ENCODE peak calls at places on chromosome 22, in ten cellular contexts. E is psoas muscle, A is colonic mucosa, M is adrenal gland, D is transverse colon, Y is kidney, G is heart left ventricle, C is MM.1S, W is mammary epithelial cell, Z is PC-3. R is an unnamed sample.

GRCh38 chr22:44396727-44397722 is 84.3 kb upstream of the SHISAL1 start:
- DNase-seq in E (no peak), A (no peak), M (no peak), D (peak; percentile 3), Y (peak; percentile 48), G (peak; percentile 11), C (no peak), W (no peak), Z (no peak), R (no peak)

GRCh38 chr22:23237201-23237798 is 57.0 kb downstream of the BCR start:
- DNase-seq in E (peak; percentile 77), A (no peak), M (peak; percentile 42), D (peak; percentile 25), Y (peak; percentile 89), G (peak; percentile 93), C (peak; percentile 41), W (no peak), Z (no peak), R (no peak)

GRCh38 chr22:32826537-32826936 is 25.0 kb downstream of the TIMP3 start:
- DNase-seq in E (no peak), A (no peak), M (no peak), D (no peak), Y (no peak), G (no peak), C (no peak), W (no peak), Z (no peak), R (no peak)

GRCh38 chr22:29129644-29130201 is 56.9 kb downstream of the KREMEN1 start:
- DNase-seq in E (no peak), A (no peak), M (no peak), D (no peak), Y (no peak), G (peak; percentile 50), C (no peak), W (no peak), Z (no peak), R (no peak)

GRCh38 chr22:30325065-30325720 is 1.5 kb downstream of the TBC1D10A start:
- DNase-seq in E (peak; percentile 38), A (peak; percentile 80), M (peak; percentile 78), D (peak; percentile 73), Y (no peak), G (peak; percentile 56), C (no peak), W (peak; percentile 93), Z (peak; percentile 67), R (no peak)

GRCh38 chr22:31853736-31854500 is 90.4 kb upstream of the YWHAH start:
- DNase-seq in E (no peak), A (no peak), M (no peak), D (no peak), Y (no peak), G (no peak), C (no peak), W (no peak), Z (no peak), R (no peak)

GRCh38 chr22:20990184-20991180 is 8.4 kb downstream of the LZTR1 start:
- DNase-seq in E (no peak), A (no peak), M (no peak), D (no peak), Y (peak; percentile 54), G (no peak), C (no peak), W (no peak), Z (no peak), R (no peak)

GRCh38 chr22:47059076-47059475 is 296.6 kb downstream of the TBC1D22A start:
- DNase-seq in E (no peak), A (no peak), M (no peak), D (no peak), Y (peak; percentile 52), G (no peak), C (no peak), W (no peak), Z (no peak), R (no peak)

GRCh38 chr22:20438678-20439492 is 1.3 kb upstream of the SCARF2 start:
- DNase-seq in E (no peak), A (no peak), M (no peak), D (no peak), Y (peak; percentile 78), G (peak; percentile 47), C (no peak), W (no peak), Z (no peak), R (no peak)

GRCh38 chr22:43835166-43835565 is 23.1 kb upstream of the EFCAB6 start:
- DNase-seq in E (no peak), A (no peak), M (no peak), D (no peak), Y (peak; percentile 35), G (no peak), C (no peak), W (no peak), Z (no peak), R (no peak)

GRCh38 chr22:29702025-29702930 is 17.5 kb upstream of the CABP7 start:
- DNase-seq in E (no peak), A (peak; percentile 36), M (no peak), D (peak; percentile 23), Y (no peak), G (no peak), C (no peak), W (no peak), Z (peak; percentile 51), R (no peak)

GRCh38 chr22:33389927-33390326 is 331.7 kb upstream of the SYN3 start:
- DNase-seq in E (no peak), A (no peak), M (no peak), D (no peak), Y (no peak), G (no peak), C (no peak), W (no peak), Z (no peak), R (no peak)

GRCh38 chr22:28815101-28815500 is 14.7 kb upstream of the XBP1 start:
- DNase-seq in E (no peak), A (no peak), M (no peak), D (no peak), Y (peak; percentile 9), G (no peak), C (no peak), W (no peak), Z (no peak), R (no peak)

GRCh38 chr22:30821381-30821780 is 126.7 kb downstream of the OSBP2 start:
- DNase-seq in E (no peak), A (no peak), M (no peak), D (no peak), Y (no peak), G (no peak), C (no peak), W (no peak), Z (no peak), R (no peak)

GRCh38 chr22:43819691-43820670 is 7.9 kb upstream of the EFCAB6 start:
- DNase-seq in E (no peak), A (no peak), M (peak; percentile 3), D (no peak), Y (peak; percentile 63), G (no peak), C (no peak), W (no peak), Z (no peak), R (no peak)

GRCh38 chr22:31973739-31974138 is 29.4 kb downstream of the YWHAH start:
- DNase-seq in E (no peak), A (peak; percentile 90), M (peak; percentile 39), D (peak; percentile 87), Y (no peak), G (peak; percentile 77), C (no peak), W (no peak), Z (no peak), R (no peak)

GRCh38 chr22:25749420-25750169 is 7.6 kb downstream of the MYO18B start:
- DNase-seq in E (no peak), A (no peak), M (no peak), D (no peak), Y (no peak), G (no peak), C (no peak), W (no peak), Z (no peak), R (no peak)

GRCh38 chr22:49323751-49324415 is 503.8 kb downstream of the BRD1 start:
- DNase-seq in E (no peak), A (no peak), M (no peak), D (no peak), Y (peak; percentile 51), G (no peak), C (no peak), W (no peak), Z (no peak), R (no peak)
- H3K9me3 ChIP-seq in E (no peaks in the 10 kb centered on the region), A (no peaks in the 10 kb centered on the region), M (no peaks in the 10 kb centered on the region), D (no peaks in the 10 kb centered on the region), Y (peaks cover 5% of the 10 kb centered on the region), G (peaks cover 23% of the 10 kb centered on the region), C (no peaks in the 10 kb centered on the region), W (peaks cover 53% of the 10 kb centered on the region), Z (no peaks in the 10 kb centered on the region), R (peaks cover 38% of the 10 kb centered on the region)

DNA sequence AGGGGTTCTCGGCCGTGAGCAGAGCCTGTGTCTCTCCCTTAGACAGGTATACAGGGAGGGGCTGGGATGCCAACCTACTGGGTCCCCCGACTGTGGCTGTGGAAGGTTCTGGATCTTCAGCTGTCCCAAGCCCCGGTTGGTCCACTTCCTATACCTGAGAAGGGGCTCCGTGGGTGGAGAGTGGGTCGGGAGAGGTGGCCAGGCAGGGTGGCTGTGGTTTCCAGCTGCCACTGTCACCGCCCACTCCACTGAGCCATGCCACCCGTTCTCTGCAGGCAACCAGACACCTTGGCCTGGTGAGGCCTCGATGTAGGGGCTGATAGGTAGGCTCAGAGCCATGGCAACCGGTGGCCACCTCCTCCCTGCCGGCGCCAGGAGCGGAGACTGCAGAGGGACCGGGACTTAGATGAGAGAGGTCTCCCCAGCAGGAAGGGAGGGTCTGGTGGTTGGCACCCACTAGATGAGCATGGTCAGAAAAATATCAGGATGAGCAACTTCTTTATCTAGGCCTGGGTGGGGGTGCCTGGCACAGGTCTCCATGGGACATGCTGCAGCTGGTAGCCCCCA is 53.8 kb downstream of the TRIOBP start:
- DNase-seq in E (no peak), A (no peak), M (peak; percentile 42), D (no peak), Y (peak; percentile 75), G (no peak), C (no peak), W (no peak), Z (no peak), R (no peak)
- H3K4me1 ChIP-seq in E (peaks cover 53% of the 10 kb centered on the region), A (peaks cover 34% of the 10 kb centered on the region), M (peaks cover 73% of the 10 kb centered on the region), D (peaks cover 57% of the 10 kb centered on the region), Y (peaks cover 30% of the 10 kb centered on the region), G (peaks cover 84% of the 10 kb centered on the region), C (peaks cover 5% of the 10 kb centered on the region), W (peaks cover 71% of the 10 kb centered on the region), Z (peaks cover 70% of the 10 kb centered on the region), R (peaks cover 2% of the 10 kb centered on the region)

GRCh38 chr22:41365425-41365824 is 16.3 kb upstream of the TEF start:
- DNase-seq in E (no peak), A (no peak), M (no peak), D (no peak), Y (no peak), G (no peak), C (no peak), W (no peak), Z (no peak), R (no peak)
- H3K9me3 ChIP-seq in E (no peaks in the 10 kb centered on the region), A (no peaks in the 10 kb centered on the region), M (no peaks in the 10 kb centered on the region), D (no peaks in the 10 kb centered on the region), Y (no peaks in the 10 kb centered on the region), G (no peaks in the 10 kb centered on the region), C (no peaks in the 10 kb centered on the region), W (no peaks in the 10 kb centered on the region), Z (no peaks in the 10 kb centered on the region), R (no peaks in the 10 kb centered on the region)

DNA sequence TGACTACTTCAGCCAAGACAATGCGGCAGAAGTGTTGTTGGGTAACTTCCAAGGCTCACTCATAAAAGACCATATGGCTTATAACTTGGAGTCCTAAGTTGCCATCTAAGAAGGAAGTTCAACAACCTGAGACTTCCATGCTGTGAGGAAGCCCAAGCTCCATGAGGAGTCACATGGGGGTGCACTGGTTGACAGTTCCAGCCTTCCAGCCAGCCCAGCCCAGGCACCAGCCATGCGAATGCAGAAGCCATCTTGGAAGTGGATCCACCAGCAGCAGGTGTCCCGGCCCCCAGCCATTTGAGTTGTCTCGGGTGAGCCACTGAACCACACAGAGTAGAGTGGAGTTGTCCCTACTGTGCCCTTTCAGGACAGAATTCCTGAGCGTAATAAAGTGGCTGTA is 32.8 kb upstream of the WNT7B start:
- DNase-seq in E (peak; percentile 15), A (no peak), M (peak; percentile 25), D (no peak), Y (peak; percentile 55), G (peak; percentile 15), C (peak; percentile 2), W (no peak), Z (no peak), R (no peak)
- H3K4me1 ChIP-seq in E (peaks cover 39% of the 10 kb centered on the region), A (peaks cover 20% of the 10 kb centered on the region), M (peaks cover 29% of the 10 kb centered on the region), D (peaks cover 37% of the 10 kb centered on the region), Y (peaks cover 31% of the 10 kb centered on the region), G (peaks cover 68% of the 10 kb centered on the region), C (peaks cover 8% of the 10 kb centered on the region), W (peaks cover 60% of the 10 kb centered on the region), Z (peaks cover 55% of the 10 kb centered on the region), R (peaks cover 2% of the 10 kb centered on the region)

R was measured in iPS DF 6.9.